ENCODE peak calls at places on chromosome 6, in nine cellular contexts. G is activated T-cell treated with anti-CD3 and anti-CD28 coated beads, Interleukin-2, amount 50 U/mL, for 4 hours; J is activated T-helper 1 cell treated with Interleukin-2 at 50 U/mL for 16 hours; M is stimulated activated CD8-positive, alpha-beta memory T cell treated with anti-CD3 and anti-CD28 coated beads, Interleukin-15, amount 100 ng/mL, for 24 hours; R is osteoblast; Q is NCI-H146; W is activated CD8-positive, alpha-beta memory T cell treated with anti-CD3 and anti-CD28 coated beads, Interleukin-2, amount 50 U/mL, for 48 hours; O is NCI-H460; E is nephron progenitor cell. A is an unnamed sample.

GRCh38 chr6:155177369-155177961 is 86.3 kb upstream of the CLDN20 start:
- DNase-seq in G (peak; percentile 24), J (no peak), M (no peak), R (peak; percentile 61), Q (peak; percentile 69), W (no peak), O (peak; percentile 47), E (peak; percentile 38), A (peak; percentile 59)

GRCh38 chr6:147067184-147067583 is 137.0 kb upstream of the STXBP5 start:
- DNase-seq in G (no peak), J (no peak), M (no peak), R (no peak), Q (peak; percentile 30), W (no peak), O (no peak), E (no peak), A (no peak)

GRCh38 chr6:109760208-109760607 is 69.1 kb downstream of the FIG4 start:
- DNase-seq in G (no peak), J (no peak), M (no peak), R (peak; percentile 6), Q (no peak), W (no peak), O (no peak), E (no peak), A (no peak)

GRCh38 chr6:120384671-120385070 is 949.6 kb downstream of the TBC1D32 start:
- DNase-seq in G (no peak), J (no peak), M (no peak), R (no peak), Q (no peak), W (no peak), O (no peak), E (no peak), A (no peak)

GRCh38 chr6:163393923-163394322 is 20.6 kb upstream of the QKI start:
- DNase-seq in G (no peak), J (no peak), M (no peak), R (no peak), Q (no peak), W (no peak), O (no peak), E (no peak), A (no peak)

GRCh38 chr6:40743226-40743625 is 156.1 kb upstream of the LRFN2 start:
- DNase-seq in G (no peak), J (no peak), M (no peak), R (no peak), Q (peak; percentile 50), W (no peak), O (no peak), E (no peak), A (no peak)

GRCh38 chr6:24357336-24358218 is at the start of gene DCDC2:
- DNase-seq in G (peak; percentile 13), J (peak; percentile 15), M (no peak), R (no peak), Q (no peak), W (peak; percentile 62), O (no peak), E (peak; percentile 20), A (peak; percentile 83)

GRCh38 chr6:5384276-5384675 is 123.0 kb downstream of the FARS2 start:
- DNase-seq in G (no peak), J (no peak), M (no peak), R (no peak), Q (no peak), W (no peak), O (no peak), E (no peak), A (no peak)

GRCh38 chr6:44062771-44063560 is 64.3 kb downstream of the MRPL14 start:
- DNase-seq in G (no peak), J (no peak), M (no peak), R (peak; percentile 37), Q (no peak), W (peak; percentile 79), O (no peak), E (peak; percentile 39), A (no peak)

GRCh38 chr6:135097172-135097571 is 42.5 kb upstream of the HBS1L start:
- DNase-seq in G (no peak), J (no peak), M (no peak), R (no peak), Q (no peak), W (no peak), O (no peak), E (no peak), A (no peak)

GRCh38 chr6:45441811-45442453 is 64.2 kb upstream of the SUPT3H start:
- DNase-seq in G (no peak), J (no peak), M (no peak), R (no peak), Q (no peak), W (no peak), O (no peak), E (no peak), A (no peak)

GRCh38 chr6:41224800-41225199 is 3.3 kb upstream of the TREML4 start:
- DNase-seq in G (no peak), J (no peak), M (no peak), R (no peak), Q (no peak), W (no peak), O (no peak), E (no peak), A (no peak)

GRCh38 chr6:84763397-84764331 is 734 bp downstream of the TBX18 start:
- DNase-seq in G (no peak), J (no peak), M (no peak), R (peak; percentile 95), Q (peak; percentile 83), W (peak; percentile 53), O (peak; percentile 52), E (peak; percentile 62), A (peak; percentile 32)

GRCh38 chr6:105087571-105088211 is 92.1 kb downstream of the POPDC3 start:
- DNase-seq in G (no peak), J (no peak), M (no peak), R (peak; percentile 70), Q (peak; percentile 56), W (no peak), O (peak; percentile 45), E (no peak), A (peak; percentile 70)

GRCh38 chr6:56241106-56241812 is 6.1 kb downstream of the COL21A1 start:
- DNase-seq in G (no peak), J (no peak), M (no peak), R (no peak), Q (peak; percentile 90), W (no peak), O (no peak), E (no peak), A (no peak)

GRCh38 chr6:159977242-159978214 is 8.6 kb downstream of the IGF2R start:
- DNase-seq in G (no peak), J (no peak), M (no peak), R (no peak), Q (no peak), W (no peak), O (no peak), E (no peak), A (no peak)

GRCh38 chr6:21933351-21933750 is 339.8 kb downstream of the SOX4 start:
- DNase-seq in G (no peak), J (no peak), M (no peak), R (no peak), Q (no peak), W (no peak), O (no peak), E (no peak), A (no peak)

GRCh38 chr6:45724511-45724910 is 291.1 kb downstream of the CLIC5 start:
- DNase-seq in G (no peak), J (no peak), M (no peak), R (peak; percentile 85), Q (no peak), W (no peak), O (no peak), E (no peak), A (peak; percentile 76)

A was measured in LoVo.